ENCODE peak calls at places on chromosomes 4 and X, in seven cellular contexts. One of them, this sample, is unnamed.

GRCh38 chrX:65781845-65782244 is 114.4 kb downstream of the MSN start:
- DNase-seq in mesenchymal stem cell: no peak
- DNase-seq in neuronal stem cell: no peak
- DNase-seq in H1: no peak
- DNase-seq in trophoblast cell: no peak
- DNase-seq in mesendoderm: peak; percentile 0
- DNase-seq in H9: no peak
- DNase-seq in this sample: no peak

GRCh38 chr4:158155656-158156356 is 17.0 kb downstream of the GASK1B start:
- DNase-seq in trophoblast cell: no peak
- DNase-seq in H1: no peak
- DNase-seq in mesendoderm: peak; percentile 53
- DNase-seq in mesenchymal stem cell: no peak
- DNase-seq in H9: no peak
- DNase-seq in neuronal stem cell: no peak
- DNase-seq in this sample: no peak

GRCh38 chr4:54513231-54513630 is 144.5 kb upstream of the KIT start:
- DNase-seq in mesenchymal stem cell: peak; percentile 84
- DNase-seq in mesendoderm: peak; percentile 50
- DNase-seq in neuronal stem cell: no peak
- DNase-seq in trophoblast cell: peak; percentile 79
- DNase-seq in H9: no peak
- DNase-seq in H1: no peak
- DNase-seq in this sample: peak; percentile 93

GRCh38 chrX:110000854-110001701 is 1.8 kb upstream of the TMEM164 start:
- DNase-seq in neuronal stem cell: no peak
- DNase-seq in trophoblast cell: no peak
- DNase-seq in mesenchymal stem cell: no peak
- DNase-seq in H1: no peak
- DNase-seq in mesendoderm: peak; percentile 29
- DNase-seq in H9: no peak
- DNase-seq in this sample: no peak

GRCh38 chr4:182126096-182126495 is 117.1 kb upstream of the TENM3 start:
- DNase-seq in trophoblast cell: no peak
- DNase-seq in mesenchymal stem cell: no peak
- DNase-seq in neuronal stem cell: no peak
- DNase-seq in H9: no peak
- DNase-seq in mesendoderm: no peak
- DNase-seq in H1: no peak
- DNase-seq in this sample: peak; percentile 30

GRCh38 chr4:176919631-176920030 is 126.9 kb upstream of the VEGFC start:
- DNase-seq in H9: no peak
- DNase-seq in neuronal stem cell: no peak
- DNase-seq in trophoblast cell: no peak
- DNase-seq in mesendoderm: no peak
- DNase-seq in mesenchymal stem cell: no peak
- DNase-seq in H1: no peak
- DNase-seq in this sample: no peak

GRCh38 chrX:15866141-15866540 is 11.5 kb upstream of the AP1S2 start:
- DNase-seq in neuronal stem cell: no peak
- DNase-seq in mesenchymal stem cell: no peak
- DNase-seq in trophoblast cell: no peak
- DNase-seq in H9: no peak
- DNase-seq in H1: no peak
- DNase-seq in mesendoderm: no peak
- DNase-seq in this sample: no peak

GRCh38 chr4:185870437-185870836 is 58.4 kb upstream of the SORBS2 start:
- DNase-seq in trophoblast cell: no peak
- DNase-seq in mesendoderm: no peak
- DNase-seq in H1: no peak
- DNase-seq in mesenchymal stem cell: no peak
- DNase-seq in neuronal stem cell: no peak
- DNase-seq in H9: no peak
- DNase-seq in this sample: no peak

GRCh38 chrX:109537324-109537665 is 651 bp downstream of the NXT2 start:
- DNase-seq in neuronal stem cell: no peak
- DNase-seq in H1: no peak
- DNase-seq in mesendoderm: no peak
- DNase-seq in H9: no peak
- DNase-seq in mesenchymal stem cell: peak; percentile 95
- DNase-seq in trophoblast cell: peak; percentile 96
- DNase-seq in this sample: peak; percentile 77

GRCh38 chr4:509374-509676 is 10.3 kb downstream of the PIGG start:
- DNase-seq in mesenchymal stem cell: no peak
- DNase-seq in H9: no peak
- DNase-seq in mesendoderm: no peak
- DNase-seq in trophoblast cell: no peak
- DNase-seq in neuronal stem cell: no peak
- DNase-seq in H1: no peak
- DNase-seq in this sample: no peak

GRCh38 chrX:107731831-107732502 is 43.6 kb downstream of the TSC22D3 start:
- DNase-seq in H1: no peak
- DNase-seq in H9: peak; percentile 93
- DNase-seq in mesendoderm: peak; percentile 88
- DNase-seq in mesenchymal stem cell: peak; percentile 85
- DNase-seq in trophoblast cell: no peak
- DNase-seq in neuronal stem cell: no peak
- DNase-seq in this sample: peak; percentile 58

GRCh38 chr4:108450236-108450898 is 170.0 kb upstream of the RPL34 start:
- DNase-seq in H9: no peak
- DNase-seq in mesenchymal stem cell: no peak
- DNase-seq in mesendoderm: no peak
- DNase-seq in trophoblast cell: no peak
- DNase-seq in H1: no peak
- DNase-seq in neuronal stem cell: no peak
- DNase-seq in this sample: no peak

GRCh38 chr4:66574145-66574978 is 904.1 kb upstream of the EPHA5 start:
- DNase-seq in H9: peak; percentile 31
- DNase-seq in neuronal stem cell: no peak
- DNase-seq in mesenchymal stem cell: peak; percentile 40
- DNase-seq in trophoblast cell: no peak
- DNase-seq in mesendoderm: no peak
- DNase-seq in H1: no peak
- DNase-seq in this sample: peak; percentile 65

GRCh38 chr4:144489831-144490230 is 156.1 kb upstream of the HHIP start:
- DNase-seq in H1: no peak
- DNase-seq in H9: no peak
- DNase-seq in mesenchymal stem cell: no peak
- DNase-seq in trophoblast cell: no peak
- DNase-seq in mesendoderm: no peak
- DNase-seq in neuronal stem cell: no peak
- DNase-seq in this sample: no peak

GRCh38 chrX:95760356-95760755 is 924.3 kb upstream of the DIAPH2 start:
- DNase-seq in H1: no peak
- DNase-seq in trophoblast cell: no peak
- DNase-seq in mesenchymal stem cell: no peak
- DNase-seq in H9: no peak
- DNase-seq in mesendoderm: no peak
- DNase-seq in neuronal stem cell: no peak
- DNase-seq in this sample: no peak

DNA sequence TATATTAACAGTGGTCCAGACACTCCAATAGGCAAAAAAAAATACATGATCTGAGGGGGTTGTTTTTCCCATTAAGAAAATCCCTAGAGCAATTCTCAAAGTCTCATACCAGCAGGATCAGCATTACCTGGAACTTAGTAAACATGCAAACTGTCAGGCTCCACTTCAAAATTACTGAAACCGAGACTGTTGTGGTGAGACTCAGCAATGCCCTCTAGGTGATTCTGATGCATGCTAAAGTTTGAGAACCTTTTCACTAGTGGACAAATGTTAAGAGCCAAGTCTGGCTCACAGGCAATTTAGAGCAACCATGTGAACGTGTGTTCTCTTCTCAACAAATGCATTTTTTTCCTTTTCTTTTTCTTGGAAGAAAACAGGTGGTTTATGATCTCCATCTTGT is 30.2 kb downstream of the NEK1 start:
- DNase-seq in mesenchymal stem cell: no peak
- DNase-seq in neuronal stem cell: no peak
- DNase-seq in trophoblast cell: no peak
- DNase-seq in mesendoderm: no peak
- DNase-seq in H1: no peak
- DNase-seq in H9: no peak
- DNase-seq in this sample: no peak
- H2BK120ac ChIP-seq in mesenchymal stem cell: no peak overlapping the region
- H2BK120ac ChIP-seq in neuronal stem cell: no peak overlapping the region
- H2BK120ac ChIP-seq in trophoblast cell: no peak overlapping the region
- H2BK120ac ChIP-seq in mesendoderm: no peak overlapping the region
- H2BK120ac ChIP-seq in H1: no peak overlapping the region
- H2BK120ac ChIP-seq in H9: no peak overlapping the region
- H2BK120ac ChIP-seq in this sample: no peak overlapping the region

GRCh38 chr4:21203416-21203815 is 503.2 kb downstream of the PACRGL start:
- DNase-seq in neuronal stem cell: no peak
- DNase-seq in mesendoderm: peak; percentile 55
- DNase-seq in mesenchymal stem cell: no peak
- DNase-seq in H9: no peak
- DNase-seq in trophoblast cell: no peak
- DNase-seq in H1: no peak
- DNase-seq in this sample: no peak
- H2BK120ac ChIP-seq in neuronal stem cell: no peak overlapping the region
- H2BK120ac ChIP-seq in mesendoderm: no peak overlapping the region
- H2BK120ac ChIP-seq in mesenchymal stem cell: no peak overlapping the region
- H2BK120ac ChIP-seq in H9: no peak overlapping the region
- H2BK120ac ChIP-seq in trophoblast cell: no peak overlapping the region
- H2BK120ac ChIP-seq in H1: no peak overlapping the region
- H2BK120ac ChIP-seq in this sample: no peak overlapping the region

GRCh38 chr4:43014266-43014665 is 121.8 kb downstream of the GRXCR1 start:
- DNase-seq in neuronal stem cell: no peak
- DNase-seq in mesenchymal stem cell: no peak
- DNase-seq in trophoblast cell: no peak
- DNase-seq in H1: no peak
- DNase-seq in mesendoderm: no peak
- DNase-seq in H9: no peak
- DNase-seq in this sample: no peak
- H2BK120ac ChIP-seq in neuronal stem cell: no peak overlapping the region
- H2BK120ac ChIP-seq in mesenchymal stem cell: no peak overlapping the region
- H2BK120ac ChIP-seq in trophoblast cell: no peak overlapping the region
- H2BK120ac ChIP-seq in H1: no peak overlapping the region
- H2BK120ac ChIP-seq in mesendoderm: no peak overlapping the region
- H2BK120ac ChIP-seq in H9: no peak overlapping the region
- H2BK120ac ChIP-seq in this sample: no peak overlapping the region

DNA sequence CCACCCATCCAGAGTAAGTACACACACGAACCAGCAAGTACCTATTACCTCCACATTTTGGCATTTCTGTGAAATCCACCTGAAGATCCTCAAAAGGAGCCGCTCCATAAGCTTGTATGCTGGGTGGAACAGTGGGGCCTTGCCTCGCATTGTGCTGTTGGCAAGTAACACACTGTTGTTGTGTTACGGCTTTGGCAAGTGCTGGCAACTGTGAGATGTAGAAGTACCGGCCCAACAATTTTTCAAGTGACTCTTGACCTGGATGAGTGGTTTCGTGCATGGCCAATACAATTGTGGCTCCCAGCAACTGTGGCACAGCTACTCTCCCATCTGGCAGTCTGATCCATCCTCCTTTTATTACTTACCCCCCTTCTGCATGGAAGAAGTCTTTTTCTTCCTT is 128.7 kb downstream of the CCNB3 start:
- DNase-seq in mesendoderm: no peak
- DNase-seq in neuronal stem cell: no peak
- DNase-seq in H9: no peak
- DNase-seq in mesenchymal stem cell: no peak
- DNase-seq in trophoblast cell: no peak
- DNase-seq in H1: no peak
- DNase-seq in this sample: no peak
- H2BK120ac ChIP-seq in mesendoderm: no peak overlapping the region
- H2BK120ac ChIP-seq in neuronal stem cell: no peak overlapping the region
- H2BK120ac ChIP-seq in H9: no peak overlapping the region
- H2BK120ac ChIP-seq in mesenchymal stem cell: no peak overlapping the region
- H2BK120ac ChIP-seq in trophoblast cell: peak overlapping the region; percentile 80
- H2BK120ac ChIP-seq in H1: no peak overlapping the region
- H2BK120ac ChIP-seq in this sample: no peak overlapping the region

GRCh38 chrX:50514811-50515210 is 44.2 kb upstream of the DGKK start:
- DNase-seq in trophoblast cell: no peak
- DNase-seq in H9: no peak
- DNase-seq in mesenchymal stem cell: no peak
- DNase-seq in H1: no peak
- DNase-seq in neuronal stem cell: no peak
- DNase-seq in mesendoderm: no peak
- DNase-seq in this sample: no peak
- H2BK120ac ChIP-seq in trophoblast cell: no peak overlapping the region
- H2BK120ac ChIP-seq in H9: no peak overlapping the region
- H2BK120ac ChIP-seq in mesenchymal stem cell: no peak overlapping the region
- H2BK120ac ChIP-seq in H1: no peak overlapping the region
- H2BK120ac ChIP-seq in neuronal stem cell: no peak overlapping the region
- H2BK120ac ChIP-seq in mesendoderm: no peak overlapping the region
- H2BK120ac ChIP-seq in this sample: no peak overlapping the region